ENCODE peak calls at places on chromosomes 13 and 19, in four cellular contexts. E, U, Z and V are unnamed samples.

GRCh38 chr19:19591133-19591825 is 27.2 kb downstream of the PBX4 start:
- DNase-seq in E (peak; percentile 99), U (peak; percentile 50), Z (no peak), V (peak; percentile 99)

GRCh38 chr13:49585220-49586157 is at the start of gene RCBTB1:
- DNase-seq in E (peak; percentile 45), U (peak; percentile 79), Z (peak; percentile 74), V (peak; percentile 71)

GRCh38 chr19:49889687-49890348 is 6.9 kb downstream of the IL4I1 start:
- DNase-seq in E (peak; percentile 61), U (peak; percentile 93), Z (peak; percentile 74), V (peak; percentile 60)

GRCh38 chr19:38425810-38426466 is at the start of gene RASGRP4:
- DNase-seq in E (no peak), U (peak; percentile 40), Z (no peak), V (no peak)

GRCh38 chr19:41297628-41298326 is 12.2 kb upstream of the CCDC97 start:
- DNase-seq in E (no peak), U (no peak), Z (no peak), V (no peak)

GRCh38 chr13:113650275-113650674 is 7.7 kb downstream of the ATP4B start:
- DNase-seq in E (no peak), U (no peak), Z (no peak), V (no peak)

GRCh38 chr19:49847731-49848696 is 2.9 kb upstream of the PTOV1 start:
- DNase-seq in E (peak; percentile 91), U (no peak), Z (no peak), V (peak; percentile 94)

GRCh38 chr19:2544576-2545415 is 68.9 kb downstream of the GADD45B start:
- DNase-seq in E (no peak), U (no peak), Z (no peak), V (no peak)

GRCh38 chr19:2546128-2547032 is 70.5 kb downstream of the GADD45B start:
- DNase-seq in E (no peak), U (peak; percentile 78), Z (peak; percentile 67), V (peak; percentile 86)

GRCh38 chr13:94198666-94199065 is 280.8 kb downstream of the DCT start:
- DNase-seq in E (no peak), U (no peak), Z (no peak), V (no peak)

GRCh38 chr13:50127017-50127725 is 111.9 kb downstream of the KCNRG start:
- DNase-seq in E (peak; percentile 50), U (peak; percentile 58), Z (peak; percentile 45), V (peak; percentile 88)

GRCh38 chr13:97648171-97648880 is 214.4 kb downstream of the RAP2A start:
- DNase-seq in E (no peak), U (no peak), Z (no peak), V (peak; percentile 71)

GRCh38 chr19:8397746-8398721 is 7.9 kb downstream of the RAB11B start:
- DNase-seq in E (no peak), U (no peak), Z (no peak), V (no peak)

GRCh38 chr19:8396563-8397203 is 6.5 kb downstream of the RAB11B start:
- DNase-seq in E (peak; percentile 39), U (peak; percentile 81), Z (no peak), V (peak; percentile 69)

GRCh38 chr19:8396185-8396562 is 6.0 kb downstream of the RAB11B start:
- DNase-seq in E (no peak), U (no peak), Z (no peak), V (no peak)

GRCh38 chr19:8395621-8396082 is 5.5 kb downstream of the RAB11B start:
- DNase-seq in E (no peak), U (peak; percentile 21), Z (no peak), V (no peak)

GRCh38 chr19:8397291-8397690 is 7.1 kb downstream of the RAB11B start:
- DNase-seq in E (no peak), U (no peak), Z (no peak), V (no peak)
- H2AFZ ChIP-seq in E (no peak overlapping the region), U (no peak overlapping the region), Z (no peak overlapping the region), V (no peak overlapping the region)

DNA sequence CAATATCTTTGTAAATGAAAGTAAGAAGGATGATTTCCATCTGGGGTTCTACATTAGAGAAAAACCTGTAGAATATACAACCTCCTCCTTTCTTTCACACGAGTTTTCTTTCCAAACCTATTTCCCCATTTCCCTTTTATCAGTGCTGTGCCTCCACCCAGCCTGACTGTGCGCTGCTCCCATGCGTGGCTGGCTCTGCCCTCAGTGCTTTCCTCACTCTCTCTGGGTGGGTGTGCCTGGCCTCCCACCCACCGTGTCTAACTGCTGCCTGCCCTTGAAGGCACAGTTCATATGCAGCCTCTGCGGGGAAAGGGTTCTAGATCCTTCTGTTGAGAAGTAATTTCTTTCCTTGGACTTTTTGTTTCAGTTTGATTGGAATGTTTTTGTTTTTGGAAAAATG is 70.7 kb downstream of the PCCA start:
- DNase-seq in E (no peak), U (no peak), Z (no peak), V (no peak)
- H3K23ac ChIP-seq in E (no peak overlapping the region), U (no peak overlapping the region), Z (no peak overlapping the region), V (no peak overlapping the region)

DNA sequence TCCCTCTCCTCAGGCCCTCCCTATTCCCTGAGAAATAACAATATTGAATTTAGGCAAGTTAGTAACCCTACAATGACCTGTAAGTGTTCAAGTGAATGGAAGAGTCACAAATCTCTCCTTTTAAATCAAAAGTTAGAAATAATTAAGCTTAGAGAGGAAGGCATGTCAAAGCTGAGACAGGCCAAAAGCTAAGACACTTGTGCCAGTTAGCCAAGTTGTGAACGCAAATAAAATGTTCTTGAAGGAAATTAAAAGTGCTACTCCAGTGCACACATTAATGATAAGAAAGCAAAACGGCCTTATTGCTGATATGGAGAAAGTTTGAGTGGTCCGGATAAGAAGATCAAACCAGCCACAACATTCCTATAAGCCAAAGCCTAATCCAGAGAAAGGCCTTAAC is 120.9 kb downstream of the RBM26 start:
- DNase-seq in E (no peak), U (no peak), Z (no peak), V (no peak)
- H3K18ac ChIP-seq in E (no peak overlapping the region), U (no peak overlapping the region), Z (no peak overlapping the region), V (no peak overlapping the region)

GRCh38 chr19:15222738-15223648 is 9.3 kb downstream of the EPHX3 start:
- DNase-seq in E (peak; percentile 95), U (peak; percentile 98), Z (peak; percentile 98), V (peak; percentile 96)
- H2AFZ ChIP-seq in E (peak overlapping the region; percentile 98), U (no peak overlapping the region), Z (peak overlapping the region; percentile 96), V (peak overlapping the region; percentile 93)

GRCh38 chr19:58228584-58229254 is at the start of gene ZNF544:
- DNase-seq in E (peak; percentile 64), U (peak; percentile 84), Z (peak; percentile 50), V (peak; percentile 82)

GRCh38 chr19:58227964-58228583 is 640 bp upstream of the ZNF544 start:
- DNase-seq in E (no peak), U (no peak), Z (peak; percentile 29), V (no peak)

GRCh38 chr19:58229255-58229639 is 533 bp downstream of the ZNF544 start:
- DNase-seq in E (peak; percentile 12), U (peak; percentile 55), Z (no peak), V (peak; percentile 26)
- H3K23ac ChIP-seq in E (no peak overlapping the region), U (no peak overlapping the region), Z (no peak overlapping the region), V (no peak overlapping the region)

DNA sequence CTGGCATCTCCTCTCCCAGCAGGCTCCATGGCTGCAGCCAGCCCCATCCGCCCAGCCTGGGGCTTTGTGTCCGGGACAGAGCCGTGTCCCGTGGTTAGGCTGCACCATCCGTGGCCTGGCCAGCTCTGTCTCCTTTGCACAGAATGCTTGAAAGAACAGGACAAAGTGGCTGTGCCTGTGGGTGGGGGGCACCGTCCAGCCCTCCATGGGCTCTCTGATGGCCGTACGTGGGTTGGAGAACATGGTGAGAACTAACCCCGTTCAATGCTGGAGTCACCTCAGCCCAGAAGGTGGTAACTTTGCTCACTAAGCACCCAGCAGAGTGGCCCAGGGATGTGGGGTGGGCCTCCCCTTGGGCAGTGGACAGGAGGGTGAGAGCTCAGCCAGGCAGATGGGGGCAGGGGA is 2.8 kb downstream of the RPS15 start:
- DNase-seq in E (no peak), U (no peak), Z (no peak), V (no peak)
- H3K18ac ChIP-seq in E (no peak overlapping the region), U (no peak overlapping the region), Z (no peak overlapping the region), V (no peak overlapping the region)